ENCODE peak calls at places on chromosomes 16 and 17, in ten cellular contexts. One of them, this sample, is unnamed.

GRCh38 chr17:48246623-48247022 is 139.1 kb downstream of the SNX11 start:
- DNase-seq in D721Med: no peak
- DNase-seq in tibial nerve: no peak
- DNase-seq in AG10803: peak
- DNase-seq in hepatocyte: no peak
- DNase-seq in fibroblast of pulmonary artery: no peak
- DNase-seq in cardiac muscle cell: no peak
- DNase-seq in Caco-2: peak
- DNase-seq in RWPE1: no peak
- DNase-seq in OCI-LY7: no peak
- DNase-seq in this sample: peak

GRCh38 chr17:78557598-78558039 is 19.6 kb downstream of the DNAH17 start:
- DNase-seq in AG10803: peak
- DNase-seq in RWPE1: peak
- DNase-seq in D721Med: no peak
- DNase-seq in fibroblast of pulmonary artery: peak
- DNase-seq in OCI-LY7: no peak
- DNase-seq in cardiac muscle cell: no peak
- DNase-seq in Caco-2: no peak
- DNase-seq in hepatocyte: no peak
- DNase-seq in tibial nerve: no peak
- DNase-seq in this sample: no peak

GRCh38 chr17:38350035-38350434 is 1.6 kb upstream of the SOCS7 start:
- DNase-seq in tibial nerve: no peak
- DNase-seq in fibroblast of pulmonary artery: no peak
- DNase-seq in cardiac muscle cell: no peak
- DNase-seq in RWPE1: no peak
- DNase-seq in AG10803: no peak
- DNase-seq in OCI-LY7: no peak
- DNase-seq in Caco-2: no peak
- DNase-seq in D721Med: no peak
- DNase-seq in hepatocyte: no peak
- DNase-seq in this sample: no peak

GRCh38 chr16:89369266-89369895 is 121.0 kb downstream of the ANKRD11 start:
- DNase-seq in AG10803: no peak
- DNase-seq in RWPE1: no peak
- DNase-seq in cardiac muscle cell: no peak
- DNase-seq in fibroblast of pulmonary artery: no peak
- DNase-seq in D721Med: no peak
- DNase-seq in hepatocyte: no peak
- DNase-seq in tibial nerve: no peak
- DNase-seq in OCI-LY7: no peak
- DNase-seq in Caco-2: no peak
- DNase-seq in this sample: no peak

GRCh38 chr16:1640261-1640956 is 28.2 kb downstream of the CRAMP1 start:
- DNase-seq in tibial nerve: no peak
- DNase-seq in OCI-LY7: no peak
- DNase-seq in fibroblast of pulmonary artery: no peak
- DNase-seq in cardiac muscle cell: no peak
- DNase-seq in AG10803: no peak
- DNase-seq in Caco-2: no peak
- DNase-seq in D721Med: no peak
- DNase-seq in RWPE1: no peak
- DNase-seq in hepatocyte: no peak
- DNase-seq in this sample: no peak

GRCh38 chr16:3952342-3953131 is 72.0 kb upstream of the CREBBP start:
- DNase-seq in cardiac muscle cell: no peak
- DNase-seq in OCI-LY7: peak
- DNase-seq in hepatocyte: no peak
- DNase-seq in fibroblast of pulmonary artery: peak
- DNase-seq in tibial nerve: peak
- DNase-seq in AG10803: peak
- DNase-seq in RWPE1: no peak
- DNase-seq in Caco-2: no peak
- DNase-seq in D721Med: no peak
- DNase-seq in this sample: no peak

GRCh38 chr16:27286446-27286845 is 17.9 kb upstream of the NSMCE1 start:
- DNase-seq in fibroblast of pulmonary artery: peak
- DNase-seq in RWPE1: peak
- DNase-seq in Caco-2: no peak
- DNase-seq in OCI-LY7: no peak
- DNase-seq in D721Med: no peak
- DNase-seq in AG10803: peak
- DNase-seq in hepatocyte: no peak
- DNase-seq in tibial nerve: no peak
- DNase-seq in cardiac muscle cell: no peak
- DNase-seq in this sample: peak

GRCh38 chr17:82323514-82324234 is 6.3 kb upstream of the CD7 start:
- DNase-seq in hepatocyte: no peak
- DNase-seq in tibial nerve: no peak
- DNase-seq in RWPE1: no peak
- DNase-seq in AG10803: no peak
- DNase-seq in OCI-LY7: no peak
- DNase-seq in D721Med: no peak
- DNase-seq in fibroblast of pulmonary artery: no peak
- DNase-seq in Caco-2: no peak
- DNase-seq in cardiac muscle cell: no peak
- DNase-seq in this sample: no peak

GRCh38 chr16:57372372-57373116 is at the start of gene CX3CL1:
- DNase-seq in Caco-2: no peak
- DNase-seq in tibial nerve: peak
- DNase-seq in AG10803: peak
- DNase-seq in OCI-LY7: no peak
- DNase-seq in cardiac muscle cell: peak
- DNase-seq in hepatocyte: peak
- DNase-seq in RWPE1: no peak
- DNase-seq in D721Med: no peak
- DNase-seq in fibroblast of pulmonary artery: peak
- DNase-seq in this sample: peak

GRCh38 chr16:27677300-27677699 is 127.4 kb downstream of the KATNIP start:
- DNase-seq in AG10803: no peak
- DNase-seq in Caco-2: no peak
- DNase-seq in D721Med: no peak
- DNase-seq in tibial nerve: no peak
- DNase-seq in RWPE1: no peak
- DNase-seq in cardiac muscle cell: no peak
- DNase-seq in fibroblast of pulmonary artery: peak
- DNase-seq in OCI-LY7: no peak
- DNase-seq in hepatocyte: no peak
- DNase-seq in this sample: no peak

GRCh38 chr17:73496232-73496631 is 148.0 kb downstream of the SDK2 start:
- DNase-seq in fibroblast of pulmonary artery: no peak
- DNase-seq in hepatocyte: no peak
- DNase-seq in RWPE1: no peak
- DNase-seq in cardiac muscle cell: no peak
- DNase-seq in tibial nerve: no peak
- DNase-seq in OCI-LY7: no peak
- DNase-seq in AG10803: no peak
- DNase-seq in Caco-2: no peak
- DNase-seq in D721Med: no peak
- DNase-seq in this sample: no peak

GRCh38 chr17:66630828-66631472 is 204.0 kb upstream of the CACNG5 start:
- DNase-seq in hepatocyte: no peak
- DNase-seq in RWPE1: no peak
- DNase-seq in D721Med: no peak
- DNase-seq in tibial nerve: no peak
- DNase-seq in cardiac muscle cell: no peak
- DNase-seq in AG10803: no peak
- DNase-seq in fibroblast of pulmonary artery: no peak
- DNase-seq in Caco-2: no peak
- DNase-seq in OCI-LY7: no peak
- DNase-seq in this sample: no peak

GRCh38 chr17:55444471-55445441 is 23.1 kb upstream of the MMD start:
- DNase-seq in cardiac muscle cell: no peak
- DNase-seq in Caco-2: peak
- DNase-seq in OCI-LY7: no peak
- DNase-seq in AG10803: no peak
- DNase-seq in RWPE1: no peak
- DNase-seq in D721Med: no peak
- DNase-seq in hepatocyte: no peak
- DNase-seq in tibial nerve: no peak
- DNase-seq in fibroblast of pulmonary artery: peak
- DNase-seq in this sample: peak

GRCh38 chr17:15247891-15248529 is 17.1 kb downstream of the PMP22 start:
- DNase-seq in hepatocyte: no peak
- DNase-seq in Caco-2: no peak
- DNase-seq in RWPE1: peak
- DNase-seq in AG10803: peak
- DNase-seq in cardiac muscle cell: peak
- DNase-seq in OCI-LY7: peak
- DNase-seq in D721Med: no peak
- DNase-seq in tibial nerve: no peak
- DNase-seq in fibroblast of pulmonary artery: no peak
- DNase-seq in this sample: no peak
- TF ChIP-seq CTCF in hepatocyte: peak
- TF ChIP-seq CTCF in Caco-2: peak
- TF ChIP-seq CTCF in RWPE1: no peak
- TF ChIP-seq CTCF in AG10803: peak
- TF ChIP-seq CTCF in cardiac muscle cell: peak
- TF ChIP-seq CTCF in OCI-LY7: peak
- TF ChIP-seq CTCF in D721Med: no peak
- TF ChIP-seq CTCF in tibial nerve: peak
- TF ChIP-seq CTCF in fibroblast of pulmonary artery: peak
- TF ChIP-seq CTCF in this sample: no peak

GRCh38 chr17:64017381-64017980 is 3.0 kb downstream of the ICAM2 start:
- DNase-seq in tibial nerve: no peak
- DNase-seq in fibroblast of pulmonary artery: no peak
- DNase-seq in Caco-2: no peak
- DNase-seq in cardiac muscle cell: no peak
- DNase-seq in RWPE1: no peak
- DNase-seq in AG10803: no peak
- DNase-seq in D721Med: no peak
- DNase-seq in hepatocyte: no peak
- DNase-seq in OCI-LY7: no peak
- DNase-seq in this sample: no peak

GRCh38 chr17:64022631-64023063 is 2.2 kb upstream of the ICAM2 start:
- DNase-seq in Caco-2: no peak
- DNase-seq in cardiac muscle cell: no peak
- DNase-seq in D721Med: no peak
- DNase-seq in hepatocyte: no peak
- DNase-seq in RWPE1: no peak
- DNase-seq in AG10803: no peak
- DNase-seq in fibroblast of pulmonary artery: no peak
- DNase-seq in OCI-LY7: no peak
- DNase-seq in tibial nerve: no peak
- DNase-seq in this sample: no peak

GRCh38 chr17:64020068-64020766 is at the start of gene ICAM2:
- DNase-seq in Caco-2: no peak
- DNase-seq in D721Med: no peak
- DNase-seq in AG10803: no peak
- DNase-seq in fibroblast of pulmonary artery: no peak
- DNase-seq in tibial nerve: peak
- DNase-seq in RWPE1: no peak
- DNase-seq in OCI-LY7: peak
- DNase-seq in hepatocyte: no peak
- DNase-seq in cardiac muscle cell: no peak
- DNase-seq in this sample: no peak

GRCh38 chr17:64016974-64017373 is 3.5 kb downstream of the ICAM2 start:
- DNase-seq in fibroblast of pulmonary artery: no peak
- DNase-seq in RWPE1: no peak
- DNase-seq in AG10803: no peak
- DNase-seq in hepatocyte: no peak
- DNase-seq in Caco-2: no peak
- DNase-seq in tibial nerve: no peak
- DNase-seq in OCI-LY7: no peak
- DNase-seq in cardiac muscle cell: no peak
- DNase-seq in D721Med: no peak
- DNase-seq in this sample: no peak

GRCh38 chr17:64019486-64020067 is 856 bp downstream of the ICAM2 start:
- DNase-seq in AG10803: no peak
- DNase-seq in D721Med: no peak
- DNase-seq in Caco-2: no peak
- DNase-seq in OCI-LY7: no peak
- DNase-seq in hepatocyte: no peak
- DNase-seq in RWPE1: no peak
- DNase-seq in tibial nerve: no peak
- DNase-seq in cardiac muscle cell: no peak
- DNase-seq in fibroblast of pulmonary artery: no peak
- DNase-seq in this sample: no peak
- TF ChIP-seq CTCF in AG10803: no peak
- TF ChIP-seq CTCF in D721Med: no peak
- TF ChIP-seq CTCF in Caco-2: no peak
- TF ChIP-seq CTCF in OCI-LY7: no peak
- TF ChIP-seq CTCF in hepatocyte: no peak
- TF ChIP-seq CTCF in RWPE1: no peak
- TF ChIP-seq CTCF in tibial nerve: no peak
- TF ChIP-seq CTCF in cardiac muscle cell: no peak
- TF ChIP-seq CTCF in fibroblast of pulmonary artery: no peak
- TF ChIP-seq CTCF in this sample: no peak

GRCh38 chr16:85718153-85718477 is 29.4 kb upstream of the GINS2 start:
- DNase-seq in RWPE1: no peak
- DNase-seq in D721Med: no peak
- DNase-seq in fibroblast of pulmonary artery: no peak
- DNase-seq in OCI-LY7: no peak
- DNase-seq in hepatocyte: no peak
- DNase-seq in cardiac muscle cell: no peak
- DNase-seq in Caco-2: no peak
- DNase-seq in AG10803: no peak
- DNase-seq in tibial nerve: no peak
- DNase-seq in this sample: no peak

GRCh38 chr16:85720319-85720637 is 30.6 kb downstream of the C16orf74 start:
- DNase-seq in Caco-2: no peak
- DNase-seq in AG10803: peak
- DNase-seq in OCI-LY7: no peak
- DNase-seq in cardiac muscle cell: no peak
- DNase-seq in fibroblast of pulmonary artery: no peak
- DNase-seq in RWPE1: peak
- DNase-seq in hepatocyte: no peak
- DNase-seq in tibial nerve: no peak
- DNase-seq in D721Med: no peak
- DNase-seq in this sample: peak

GRCh38 chr16:85717393-85718152 is 28.8 kb upstream of the GINS2 start:
- DNase-seq in AG10803: peak
- DNase-seq in hepatocyte: peak
- DNase-seq in Caco-2: peak
- DNase-seq in cardiac muscle cell: peak
- DNase-seq in fibroblast of pulmonary artery: peak
- DNase-seq in OCI-LY7: peak
- DNase-seq in tibial nerve: peak
- DNase-seq in RWPE1: no peak
- DNase-seq in D721Med: no peak
- DNase-seq in this sample: peak

GRCh38 chr16:85719605-85720318 is 31.0 kb upstream of the GINS2 start:
- DNase-seq in cardiac muscle cell: no peak
- DNase-seq in D721Med: no peak
- DNase-seq in OCI-LY7: no peak
- DNase-seq in Caco-2: no peak
- DNase-seq in tibial nerve: no peak
- DNase-seq in AG10803: no peak
- DNase-seq in fibroblast of pulmonary artery: no peak
- DNase-seq in hepatocyte: no peak
- DNase-seq in RWPE1: no peak
- DNase-seq in this sample: no peak

GRCh38 chr16:85718682-85719081 is 29.9 kb upstream of the GINS2 start:
- DNase-seq in tibial nerve: no peak
- DNase-seq in cardiac muscle cell: peak
- DNase-seq in RWPE1: no peak
- DNase-seq in hepatocyte: peak
- DNase-seq in Caco-2: peak
- DNase-seq in OCI-LY7: peak
- DNase-seq in fibroblast of pulmonary artery: no peak
- DNase-seq in D721Med: no peak
- DNase-seq in AG10803: no peak
- DNase-seq in this sample: peak
- TF ChIP-seq CTCF in tibial nerve: no peak
- TF ChIP-seq CTCF in cardiac muscle cell: peak
- TF ChIP-seq CTCF in RWPE1: no peak
- TF ChIP-seq CTCF in hepatocyte: peak
- TF ChIP-seq CTCF in Caco-2: peak
- TF ChIP-seq CTCF in OCI-LY7: peak
- TF ChIP-seq CTCF in fibroblast of pulmonary artery: peak
- TF ChIP-seq CTCF in D721Med: peak
- TF ChIP-seq CTCF in AG10803: peak
- TF ChIP-seq CTCF in this sample: peak

GRCh38 chr17:6843241-6843890 is 11.8 kb upstream of the TEKT1 start:
- DNase-seq in OCI-LY7: peak
- DNase-seq in hepatocyte: peak
- DNase-seq in Caco-2: no peak
- DNase-seq in fibroblast of pulmonary artery: peak
- DNase-seq in cardiac muscle cell: peak
- DNase-seq in RWPE1: peak
- DNase-seq in D721Med: no peak
- DNase-seq in tibial nerve: no peak
- DNase-seq in AG10803: peak
- DNase-seq in this sample: no peak
- TF ChIP-seq CTCF in OCI-LY7: peak
- TF ChIP-seq CTCF in hepatocyte: peak
- TF ChIP-seq CTCF in Caco-2: peak
- TF ChIP-seq CTCF in fibroblast of pulmonary artery: peak
- TF ChIP-seq CTCF in cardiac muscle cell: peak
- TF ChIP-seq CTCF in RWPE1: peak
- TF ChIP-seq CTCF in D721Med: peak
- TF ChIP-seq CTCF in tibial nerve: peak
- TF ChIP-seq CTCF in AG10803: peak
- TF ChIP-seq CTCF in this sample: no peak